ENCODE peak calls at places on chromosomes 13 and 19, in four cellular contexts. E is GM12865, T is neural crest cell, X is WTC11. Y is an unnamed sample.
A peak's percentile ranks its signal among the peaks of the same experiment; 100 is the strongest.

GRCh38 chr13:21106089-21106488 is 44.7 kb upstream of the LATS2 start:
- DNase-seq in E (no peak), T (no peak), X (no peak), Y (no peak)

GRCh38 chr13:95206116-95206515 is 95.1 kb downstream of the ABCC4 start:
- DNase-seq in E (no peak), T (no peak), X (no peak), Y (no peak)

GRCh38 chr13:27203854-27204253 is 32.2 kb upstream of the USP12 start:
- DNase-seq in E (peak; percentile 27), T (no peak), X (no peak), Y (no peak)

GRCh38 chr13:94419304-94419943 is 60.1 kb downstream of the DCT start:
- DNase-seq in E (peak; percentile 3), T (no peak), X (no peak), Y (peak; percentile 30)

GRCh38 chr19:1396019-1396767 is 5.1 kb downstream of the GAMT start:
- DNase-seq in E (no peak), T (no peak), X (no peak), Y (no peak)

GRCh38 chr13:43787998-43788397 is 1.2 kb upstream of the ENOX1 start:
- DNase-seq in E (peak; percentile 61), T (peak; percentile 40), X (peak; percentile 20), Y (no peak)

GRCh38 chr13:49812806-49813205 is 20.3 kb upstream of the KPNA3 start:
- DNase-seq in E (no peak), T (no peak), X (no peak), Y (no peak)

GRCh38 chr19:16033721-16034120 is 42.6 kb upstream of the TPM4 start:
- DNase-seq in E (no peak), T (no peak), X (no peak), Y (no peak)

GRCh38 chr19:1019980-1020867 is 699 bp downstream of the TMEM259 start:
- DNase-seq in E (peak; percentile 39), T (no peak), X (no peak), Y (no peak)

GRCh38 chr13:46698015-46698414 is 98.9 kb downstream of the ESD start:
- DNase-seq in E (no peak), T (no peak), X (no peak), Y (no peak)

GRCh38 chr19:29549105-29550070 is 23.6 kb downstream of the VSTM2B start:
- DNase-seq in E (no peak), T (no peak), X (no peak), Y (no peak)

GRCh38 chr19:5170329-5170745 is 170.3 kb downstream of the PTPRS start:
- DNase-seq in E (peak; percentile 38), T (peak; percentile 52), X (peak; percentile 82), Y (no peak)

GRCh38 chr19:46977548-46977947 is 42.1 kb upstream of the NPAS1 start:
- DNase-seq in E (no peak), T (no peak), X (no peak), Y (no peak)

GRCh38 chr19:30602661-30603322 is 230.6 kb downstream of the ZNF536 start:
- DNase-seq in E (no peak), T (no peak), X (no peak), Y (no peak)

GRCh38 chr13:110307697-110308376 is 753 bp downstream of the COL4A2 start:
- DNase-seq in E (no peak), T (peak; percentile 42), X (peak; percentile 38), Y (peak; percentile 60)

GRCh38 chr13:26950968-26951367 is 190.4 kb upstream of the GPR12 start:
- DNase-seq in E (no peak), T (no peak), X (no peak), Y (no peak)

GRCh38 chr19:33290956-33291622 is 11.2 kb downstream of the CEBPA start:
- DNase-seq in E (no peak), T (no peak), X (no peak), Y (peak; percentile 68)

GRCh38 chr13:113628291-113629270 is 29.4 kb downstream of the ATP4B start:
- DNase-seq in E (no peak), T (no peak), X (peak; percentile 7), Y (no peak)

GRCh38 chr19:7575426-7576040 is 20.1 kb upstream of the CAMSAP3 start:
- DNase-seq in E (peak; percentile 36), T (no peak), X (no peak), Y (peak; percentile 26)

GRCh38 chr13:103605546-103606326 is 539.5 kb upstream of the SLC10A2 start:
- DNase-seq in E (no peak), T (no peak), X (no peak), Y (peak; percentile 50)

GRCh38 chr19:2477141-2477710 is 1.3 kb downstream of the GADD45B start:
- DNase-seq in E (no peak), T (no peak), X (no peak), Y (peak; percentile 56)

GRCh38 chr13:94878721-94879120 is 166.4 kb upstream of the SOX21 start:
- DNase-seq in E (no peak), T (no peak), X (no peak), Y (no peak)

GRCh38 chr19:16587031-16588023 is 15.1 kb upstream of the SLC35E1 start:
- DNase-seq in E (peak; percentile 89), T (no peak), X (no peak), Y (no peak)

DNA sequence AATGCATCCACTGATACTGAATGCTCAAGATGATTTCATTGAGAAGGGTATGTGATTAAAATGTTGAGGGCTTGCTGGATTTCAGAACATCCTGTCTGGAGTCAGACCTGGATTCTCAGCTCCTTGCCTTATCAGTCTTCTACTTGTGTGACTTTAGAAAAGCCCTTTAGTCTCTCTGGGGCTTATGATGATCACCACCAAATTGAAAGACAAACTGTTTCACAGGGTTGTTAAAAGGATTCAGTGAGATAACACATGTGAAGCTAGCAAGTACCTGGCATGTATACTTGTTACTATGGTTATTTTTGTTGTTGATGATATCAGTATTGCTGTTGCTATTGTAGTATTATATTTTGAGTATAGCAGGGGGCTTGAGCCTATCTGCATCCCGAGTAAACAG is 118.5 kb downstream of the GPC6 start:
- DNase-seq in E (no peak), T (no peak), X (no peak), Y (no peak)
- TF ChIP-seq CTCF in E (no peak), T (no peak), X (no peak), Y (no peak)

GRCh38 chr13:98482476-98483444 is 94.1 kb downstream of the STK24 start:
- DNase-seq in E (peak; percentile 65), T (no peak), X (no peak), Y (no peak)
- TF ChIP-seq CTCF in E (peak; percentile 47), T (peak; percentile 28), X (no peak), Y (peak; percentile 16)

GRCh38 chr13:51175001-51175400 is 47.2 kb upstream of the FAM124A start:
- DNase-seq in E (no peak), T (no peak), X (no peak), Y (no peak)
- TF ChIP-seq CTCF in E (no peak), T (no peak), X (no peak), Y (no peak)

GRCh38 chr13:77815330-77815729 is 103.3 kb downstream of the EDNRB start:
- DNase-seq in E (no peak), T (no peak), X (no peak), Y (no peak)

GRCh38 chr13:77811981-77812380 is 106.7 kb downstream of the EDNRB start:
- DNase-seq in E (no peak), T (no peak), X (no peak), Y (no peak)

GRCh38 chr13:77810891-77811290 is 107.7 kb downstream of the EDNRB start:
- DNase-seq in E (no peak), T (no peak), X (no peak), Y (peak; percentile 17)

DNA sequence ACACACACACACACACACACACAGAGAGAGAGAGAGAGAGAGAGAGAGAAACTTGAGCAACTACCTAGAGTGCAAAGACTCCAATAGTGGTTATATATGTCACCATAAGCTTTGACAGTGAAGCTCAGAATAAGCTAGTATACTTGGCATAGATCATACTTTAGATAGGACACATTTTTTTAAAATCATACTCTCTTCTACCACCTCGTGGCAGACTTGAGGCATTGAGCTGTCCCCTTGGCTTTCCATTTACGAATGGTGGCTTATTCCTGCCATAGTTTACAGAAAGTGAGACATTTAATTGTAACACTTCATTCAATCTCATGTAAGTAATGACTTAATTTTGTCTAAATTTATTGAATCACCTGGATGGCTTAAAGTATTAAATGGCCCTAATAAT is 108.2 kb downstream of the EDNRB start:
- DNase-seq in E (peak; percentile 55), T (no peak), X (no peak), Y (no peak)
- TF ChIP-seq CTCF in E (peak; percentile 52), T (peak; percentile 57), X (no peak), Y (peak; percentile 60)

DNA sequence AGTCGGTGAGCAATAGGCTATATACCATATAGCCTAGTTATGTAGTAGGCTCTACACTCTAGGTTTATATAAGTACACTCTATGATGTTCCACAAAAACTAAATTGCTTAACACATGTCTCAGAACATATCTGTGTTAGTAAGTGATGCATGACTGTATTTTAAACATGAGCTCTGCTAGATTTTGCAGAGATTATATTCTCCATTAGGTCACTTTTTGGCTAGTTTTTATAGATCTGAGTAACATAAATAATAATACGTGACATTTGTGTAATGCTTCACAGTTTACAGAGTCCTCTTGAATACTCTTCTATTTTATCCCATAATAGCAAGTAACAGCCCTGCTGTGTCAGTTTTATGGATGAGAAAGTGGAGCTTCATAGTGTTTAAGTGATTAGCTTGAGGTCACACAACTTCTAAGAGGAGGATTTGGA is 47.8 kb downstream of the NDFIP2 start:
- DNase-seq in E (no peak), T (no peak), X (no peak), Y (no peak)
- TF ChIP-seq CTCF in E (no peak), T (no peak), X (no peak), Y (no peak)

DNA sequence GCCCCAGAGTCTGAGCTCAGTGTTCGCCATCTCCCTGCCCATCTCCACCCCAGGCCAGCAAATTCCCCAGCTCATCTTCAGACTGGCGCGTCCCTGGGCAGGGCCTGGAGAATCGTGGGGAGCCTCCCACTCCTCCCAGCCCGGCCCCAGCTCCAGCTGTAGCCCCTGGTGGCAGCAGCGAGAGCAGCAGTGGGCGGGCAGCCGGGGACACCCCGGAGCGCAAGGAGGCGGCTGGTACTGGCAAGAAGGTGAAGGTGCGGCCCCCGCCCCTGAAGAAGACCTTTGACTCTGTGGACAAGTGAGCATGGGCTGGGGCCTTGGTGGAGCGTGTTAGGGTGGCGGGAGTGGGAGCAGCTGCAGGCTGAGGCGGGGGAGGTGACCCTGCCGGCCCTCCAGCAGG is 8.4 kb upstream of the PRR19 start:
- DNase-seq in E (no peak), T (no peak), X (peak; percentile 59), Y (no peak)
- TF ChIP-seq CTCF in E (no peak), T (no peak), X (no peak), Y (peak; percentile 23)

Y was measured in foreskin keratinocyte.